ENCODE peak calls at places on chromosomes 16 and 17, in four cellular contexts. S, C, N and Q are unnamed samples.

GRCh38 chr17:63544467-63545301 is 5.6 kb upstream of the DCAF7 start:
- DNase-seq in S (no peak), C (no peak), N (no peak), Q (no peak)

GRCh38 chr16:1366712-1367299 is 15.1 kb downstream of the GNPTG start:
- DNase-seq in S (no peak), C (no peak), N (no peak), Q (no peak)

GRCh38 chr16:49952386-49952785 is 72.6 kb upstream of the CNEP1R1 start:
- DNase-seq in S (no peak), C (peak; percentile 16), N (peak; percentile 4), Q (peak; percentile 80)

GRCh38 chr16:81634380-81635121 is 144.5 kb upstream of the PLCG2 start:
- DNase-seq in S (peak; percentile 81), C (no peak), N (no peak), Q (no peak)

GRCh38 chr17:7716901-7717755 is at the start of gene DNAH2:
- DNase-seq in S (peak; percentile 81), C (peak; percentile 93), N (peak; percentile 89), Q (peak; percentile 52)

GRCh38 chr17:42247734-42248133 is 28.5 kb downstream of the STAT5B start:
- DNase-seq in S (no peak), C (peak; percentile 63), N (no peak), Q (peak; percentile 67)

GRCh38 chr17:4480929-4481898 is 17.5 kb upstream of the SPNS2 start:
- DNase-seq in S (no peak), C (no peak), N (no peak), Q (peak; percentile 93)

GRCh38 chr16:28555593-28555992 is 1.9 kb downstream of the SGF29 start:
- DNase-seq in S (no peak), C (no peak), N (no peak), Q (no peak)

GRCh38 chr16:66696669-66697630 is at the start of gene CMTM4:
- DNase-seq in S (peak; percentile 86), C (peak; percentile 81), N (peak; percentile 57), Q (peak; percentile 86)

GRCh38 chr16:83137326-83137770 is 510.6 kb downstream of the CDH13 start:
- DNase-seq in S (no peak), C (peak; percentile 5), N (no peak), Q (peak; percentile 22)

GRCh38 chr17:38920374-38921291 is 4.8 kb upstream of the LASP1NB start:
- DNase-seq in S (no peak), C (no peak), N (no peak), Q (no peak)

GRCh38 chr17:52235416-52235960 is 77.0 kb upstream of the CA10 start:
- DNase-seq in S (no peak), C (no peak), N (no peak), Q (no peak)

GRCh38 chr17:8479431-8479947 is 43.8 kb downstream of the NDEL1 start:
- DNase-seq in S (no peak), C (no peak), N (no peak), Q (no peak)

GRCh38 chr17:36657763-36658490 is 56.5 kb downstream of the MRM1 start:
- DNase-seq in S (no peak), C (peak; percentile 23), N (no peak), Q (peak; percentile 29)

GRCh38 chr17:17206913-17207368 is 808 bp upstream of the PLD6 start:
- DNase-seq in S (no peak), C (no peak), N (no peak), Q (no peak)

GRCh38 chr16:72763927-72764628 is 283.9 kb downstream of the ZFHX3 start:
- DNase-seq in S (no peak), C (no peak), N (no peak), Q (no peak)

GRCh38 chr17:72134560-72135399 is 14.0 kb downstream of the SOX9 start:
- DNase-seq in S (no peak), C (no peak), N (no peak), Q (no peak)

GRCh38 chr16:73323880-73324279 is 276.0 kb upstream of the ZFHX3 start:
- DNase-seq in S (no peak), C (no peak), N (no peak), Q (no peak)

GRCh38 chr17:82172461-82173160 is 40.0 kb downstream of the CCDC57 start:
- DNase-seq in S (no peak), C (no peak), N (no peak), Q (no peak)

GRCh38 chr16:55572439-55572838 is 6.0 kb downstream of the CAPNS2 start:
- DNase-seq in S (no peak), C (peak; percentile 46), N (no peak), Q (no peak)

GRCh38 chr16:67115649-67116048 is 5.9 kb downstream of the PHAF1 start:
- DNase-seq in S (no peak), C (peak; percentile 58), N (peak; percentile 85), Q (no peak)

GRCh38 chr16:3214904-3215600 is 19.9 kb downstream of the ZNF200 start:
- DNase-seq in S (no peak), C (no peak), N (no peak), Q (peak; percentile 42)

GRCh38 chr16:84220851-84221250 is 19.0 kb downstream of the KCNG4 start:
- DNase-seq in S (no peak), C (no peak), N (no peak), Q (no peak)

GRCh38 chr16:1061769-1062505 is 10.6 kb upstream of the SSTR5 start:
- DNase-seq in S (no peak), C (no peak), N (no peak), Q (no peak)

GRCh38 chr16:4664538-4665418 is 28.6 kb upstream of the NUDT16L1 start:
- DNase-seq in S (no peak), C (peak; percentile 22), N (no peak), Q (peak; percentile 84)

GRCh38 chr17:27384261-27384701 is 72.0 kb upstream of the KSR1 start:
- DNase-seq in S (peak; percentile 99), C (peak; percentile 67), N (no peak), Q (no peak)

GRCh38 chr16:15610369-15610871 is 32.5 kb downstream of the MARF1 start:
- DNase-seq in S (no peak), C (no peak), N (no peak), Q (no peak)

GRCh38 chr17:38579934-38580333 is 25.8 kb downstream of the SRCIN1 start:
- DNase-seq in S (no peak), C (peak; percentile 68), N (no peak), Q (peak; percentile 62)

GRCh38 chr16:53041196-53041977 is 11.3 kb downstream of the CHD9NB start:
- DNase-seq in S (peak; percentile 74), C (no peak), N (no peak), Q (peak; percentile 75)

DNA sequence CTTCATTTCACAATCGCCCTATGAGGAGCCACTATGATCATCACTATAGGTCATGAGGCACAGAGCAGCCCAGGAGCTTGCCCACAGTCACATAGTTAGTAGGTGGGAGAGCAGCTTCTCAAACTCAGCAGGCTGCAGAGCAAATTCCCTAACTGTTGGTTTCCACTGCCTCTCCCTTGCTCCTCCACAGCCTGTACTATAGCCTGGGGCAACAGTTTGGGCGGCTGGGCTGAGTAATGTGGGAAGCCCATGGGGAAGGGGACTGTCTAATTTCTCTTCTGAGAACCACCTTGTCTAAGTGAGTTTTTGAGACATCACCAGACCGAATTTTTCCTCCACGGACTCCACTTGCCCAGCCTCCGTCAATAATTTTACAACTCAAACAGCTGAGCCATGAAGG is 73.4 kb upstream of the GPR139 start:
- DNase-seq in S (no peak), C (no peak), N (no peak), Q (no peak)
- TF ChIP-seq MAX in S (no peak), C (no peak), N (no peak), Q (no peak)

DNA sequence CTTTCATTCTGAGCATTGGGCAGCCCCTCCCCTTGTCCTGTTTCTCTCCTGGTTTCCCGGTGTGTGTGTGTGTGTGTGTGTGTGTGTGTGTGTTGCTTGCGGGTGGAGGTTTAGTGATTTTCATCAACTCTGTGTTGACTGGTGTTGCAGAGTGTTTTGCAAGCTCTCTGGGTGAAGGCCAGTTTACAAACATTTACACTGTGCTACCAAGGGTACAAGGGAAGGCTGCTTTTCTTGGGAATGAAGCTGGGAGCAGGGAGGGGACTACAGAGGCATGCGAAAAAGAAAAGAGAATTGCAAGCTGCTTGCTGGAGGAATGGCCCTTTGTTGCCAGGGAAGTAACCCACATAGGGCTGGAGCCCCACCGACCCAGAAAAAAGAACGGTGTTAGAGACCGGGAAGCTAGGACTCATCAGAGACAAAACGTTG is 29.6 kb downstream of the HS3ST3B1 start:
- DNase-seq in S (no peak), C (no peak), N (no peak), Q (no peak)
- TF ChIP-seq CTCF in S (no peak), C (no peak), N (no peak), Q (no peak)

DNA sequence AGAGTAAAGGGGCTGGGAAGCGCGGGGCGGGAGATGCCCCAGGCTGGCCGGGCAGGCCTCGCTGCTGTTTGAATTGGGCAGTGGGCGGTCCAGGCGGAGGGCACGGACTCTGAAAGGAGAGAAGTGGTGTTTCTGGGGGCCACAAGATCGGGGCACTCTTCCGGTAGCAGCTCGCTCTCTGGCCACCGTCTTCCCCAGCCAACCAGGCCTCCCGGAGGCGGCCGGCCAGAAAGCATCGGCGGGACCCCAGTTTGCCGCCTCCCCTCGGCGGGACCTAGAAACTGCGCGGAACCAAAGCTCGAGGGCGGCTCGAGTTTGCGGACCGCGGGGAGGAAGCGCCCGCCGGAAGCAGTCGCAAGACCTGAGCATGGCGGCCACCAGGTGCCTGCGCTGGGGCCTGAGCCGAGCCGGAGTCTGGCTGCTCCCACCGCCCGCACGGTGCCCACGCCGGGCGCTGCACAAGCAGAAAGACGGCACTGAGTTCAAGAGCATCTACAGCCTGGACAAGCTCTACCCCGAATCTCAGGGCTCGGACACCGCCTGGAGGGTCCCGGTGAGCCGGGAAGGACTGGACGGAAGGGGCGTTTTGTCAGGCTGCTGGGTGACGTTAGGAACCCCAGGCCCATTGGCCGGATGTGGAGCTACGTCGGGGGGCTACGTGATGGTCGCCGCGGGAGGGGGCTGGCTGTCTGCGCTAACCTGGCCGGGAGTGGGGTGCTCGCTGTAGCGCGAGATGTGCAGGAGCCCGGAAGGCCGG is at the start of gene MRPL58:
- DNase-seq in S (peak; percentile 81), C (peak; percentile 94), N (peak; percentile 84), Q (peak; percentile 94)
- TF ChIP-seq POLR2A in S (peak; percentile 84), C (peak; percentile 79), N (peak; percentile 90), Q (peak; percentile 77)

DNA sequence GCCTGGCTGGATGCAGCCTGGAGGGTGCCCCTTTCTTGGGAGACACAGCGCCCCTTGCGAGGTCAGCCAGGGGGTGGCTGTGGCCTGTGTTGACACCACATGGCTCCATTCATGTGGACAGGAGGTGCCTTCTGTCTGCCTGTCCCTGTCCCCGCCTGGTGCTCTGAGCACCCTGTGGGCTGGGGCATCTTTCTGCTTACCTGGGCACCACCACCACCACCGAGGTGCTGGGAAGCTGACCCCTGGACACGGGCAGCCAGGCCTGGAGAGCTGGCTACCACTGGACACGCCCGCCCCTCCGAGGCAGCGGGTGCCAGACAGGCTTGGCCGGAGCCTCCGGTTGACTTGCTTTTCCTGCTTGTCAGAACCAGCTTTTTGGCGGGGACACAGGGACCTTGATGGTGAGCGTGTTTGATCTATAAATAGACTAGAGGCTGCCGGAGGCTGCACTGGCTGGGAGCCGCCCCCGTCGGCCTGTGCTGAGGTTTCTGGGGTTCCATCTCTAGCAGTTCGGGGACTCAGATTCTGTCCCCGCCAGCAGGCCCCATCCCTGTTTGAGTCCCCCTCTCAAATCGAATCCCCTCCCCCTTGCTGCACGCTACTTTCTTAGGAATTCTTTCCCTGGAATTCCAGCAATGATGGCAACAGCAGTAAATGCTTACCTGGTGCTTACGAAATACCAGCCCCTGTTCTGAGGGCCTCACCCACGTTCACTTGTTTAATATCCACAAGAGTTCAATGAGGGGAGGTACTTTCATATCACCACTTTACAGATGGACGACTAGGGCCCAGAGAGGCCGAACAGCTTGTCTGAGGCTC is 121.1 kb upstream of the GSE1 start:
- DNase-seq in S (no peak), C (no peak), N (peak; percentile 41), Q (no peak)
- TF ChIP-seq MAX in S (no peak), C (no peak), N (peak; percentile 77), Q (no peak)